ENCODE peak calls at places on chromosomes 11 and 22, in nine cellular contexts. O, A, S, X, U, J, W, T and E are unnamed samples. For H3K4me1, the result is how much of the 10 kb centered on the place peaks cover.

GRCh38 chr11:64379817-64380709 is 21.1 kb downstream of the RPS6KA4 start:
- DNase-seq in O (no peak), A (no peak), S (no peak), X (no peak), U (no peak), J (no peak), W (no peak), T (no peak), E (no peak)

GRCh38 chr11:101129203-101129943 is at the start of gene PGR:
- DNase-seq in O (no peak), A (peak), S (no peak), X (peak), U (peak), J (no peak), W (peak), T (peak), E (peak)

GRCh38 chr11:91984033-91984568 is 240.5 kb upstream of the FAT3 start:
- DNase-seq in O (no peak), A (no peak), S (no peak), X (no peak), U (no peak), J (no peak), W (no peak), T (no peak), E (no peak)

GRCh38 chr11:514606-515005 is 7.6 kb upstream of the RNH1 start:
- DNase-seq in O (no peak), A (no peak), S (no peak), X (no peak), U (no peak), J (no peak), W (no peak), T (no peak), E (no peak)

GRCh38 chr22:22037740-22038139 is 55.2 kb upstream of the TOP3B start:
- DNase-seq in O (no peak), A (no peak), S (no peak), X (peak), U (no peak), J (peak), W (no peak), T (no peak), E (no peak)

GRCh38 chr11:88421530-88421929 is 84.0 kb upstream of the CTSC start:
- DNase-seq in O (no peak), A (no peak), S (peak), X (no peak), U (no peak), J (peak), W (no peak), T (no peak), E (no peak)

GRCh38 chr11:117387992-117388765 is 60.5 kb downstream of the CEP164 start:
- DNase-seq in O (no peak), A (no peak), S (no peak), X (no peak), U (no peak), J (peak), W (no peak), T (no peak), E (no peak)

GRCh38 chr11:126313826-126314225 is 10.0 kb downstream of the DCPS start:
- DNase-seq in O (no peak), A (no peak), S (no peak), X (no peak), U (no peak), J (no peak), W (no peak), T (no peak), E (no peak)

GRCh38 chr11:130691581-130691980 is 224.7 kb downstream of the SNX19 start:
- DNase-seq in O (no peak), A (no peak), S (no peak), X (no peak), U (no peak), J (no peak), W (no peak), T (no peak), E (no peak)

GRCh38 chr22:21672107-21672629 is 6.4 kb downstream of the PPIL2 start:
- DNase-seq in O (no peak), A (no peak), S (no peak), X (no peak), U (no peak), J (no peak), W (no peak), T (no peak), E (no peak)

GRCh38 chr11:71164621-71165020 is 87.8 kb downstream of the SHANK2 start:
- DNase-seq in O (no peak), A (no peak), S (peak), X (no peak), U (no peak), J (no peak), W (no peak), T (no peak), E (no peak)

GRCh38 chr11:6655790-6656580 is at the start of gene DCHS1:
- DNase-seq in O (no peak), A (no peak), S (no peak), X (no peak), U (no peak), J (no peak), W (no peak), T (peak), E (no peak)

GRCh38 chr22:37033605-37034430 is 14.3 kb downstream of the MPST start:
- DNase-seq in O (no peak), A (no peak), S (no peak), X (no peak), U (no peak), J (no peak), W (no peak), T (peak), E (no peak)

GRCh38 chr11:19237813-19238212 is 2.9 kb downstream of the E2F8 start:
- DNase-seq in O (no peak), A (no peak), S (no peak), X (no peak), U (no peak), J (no peak), W (no peak), T (peak), E (no peak)

GRCh38 chr11:116504541-116505149 is 268.1 kb downstream of the BUD13 start:
- DNase-seq in O (no peak), A (no peak), S (no peak), X (no peak), U (no peak), J (no peak), W (no peak), T (no peak), E (no peak)

GRCh38 chr11:125414121-125414520 is 81.9 kb downstream of the FEZ1 start:
- DNase-seq in O (no peak), A (no peak), S (no peak), X (no peak), U (no peak), J (no peak), W (no peak), T (no peak), E (peak)

GRCh38 chr11:57349491-57350274 is 11.5 kb downstream of the P2RX3 start:
- DNase-seq in O (peak), A (no peak), S (peak), X (peak), U (peak), J (peak), W (peak), T (peak), E (peak)

GRCh38 chr22:21446128-21446826 is 20.9 kb upstream of the TMEM191C start:
- DNase-seq in O (no peak), A (no peak), S (no peak), X (no peak), U (no peak), J (no peak), W (peak), T (no peak), E (no peak)

GRCh38 chr22:24455039-24455438 is 27.6 kb downstream of the ADORA2A start:
- DNase-seq in O (no peak), A (no peak), S (no peak), X (no peak), U (peak), J (no peak), W (no peak), T (no peak), E (no peak)

GRCh38 chr11:27757953-27758352 is 57.7 kb upstream of the BDNF start:
- DNase-seq in O (no peak), A (no peak), S (no peak), X (no peak), U (no peak), J (peak), W (no peak), T (no peak), E (no peak)

GRCh38 chr11:128336203-128336602 is 251.2 kb downstream of the ETS1 start:
- DNase-seq in O (no peak), A (no peak), S (peak), X (no peak), U (peak), J (peak), W (peak), T (peak), E (peak)

GRCh38 chr11:18972336-18972735 is 33.1 kb upstream of the MRGPRX1 start:
- DNase-seq in O (no peak), A (no peak), S (no peak), X (no peak), U (no peak), J (no peak), W (no peak), T (no peak), E (no peak)

GRCh38 chr11:68832476-68833176 is 9.1 kb downstream of the CPT1A start:
- DNase-seq in O (no peak), A (no peak), S (no peak), X (no peak), U (no peak), J (no peak), W (no peak), T (peak), E (no peak)

GRCh38 chr11:110565690-110566336 is 136.1 kb downstream of the FDX1 start:
- DNase-seq in O (no peak), A (no peak), S (peak), X (no peak), U (no peak), J (no peak), W (peak), T (no peak), E (no peak)

GRCh38 chr11:106012744-106013143 is 9.3 kb downstream of the MSANTD4 start:
- DNase-seq in O (no peak), A (no peak), S (no peak), X (no peak), U (no peak), J (peak), W (no peak), T (no peak), E (no peak)

GRCh38 chr22:48494256-48494967 is 1333.3 kb downstream of the BRD1 start:
- DNase-seq in O (no peak), A (no peak), S (no peak), X (no peak), U (no peak), J (no peak), W (peak), T (no peak), E (no peak)

GRCh38 chr11:8098361-8098760 is 17.4 kb downstream of the TUB start:
- DNase-seq in O (no peak), A (no peak), S (no peak), X (no peak), U (no peak), J (peak), W (no peak), T (no peak), E (no peak)

GRCh38 chr11:128848815-128849455 is 18.2 kb downstream of the KCNJ1 start:
- DNase-seq in O (peak), A (no peak), S (no peak), X (peak), U (peak), J (peak), W (peak), T (peak), E (no peak)

GRCh38 chr22:49491726-49492125 is 335.9 kb downstream of the BRD1 start:
- DNase-seq in O (no peak), A (no peak), S (no peak), X (no peak), U (no peak), J (no peak), W (no peak), T (no peak), E (no peak)

GRCh38 chr11:11963842-11964773 is 44.3 kb downstream of the DKK3 start:
- DNase-seq in O (no peak), A (no peak), S (no peak), X (no peak), U (peak), J (no peak), W (no peak), T (no peak), E (no peak)

GRCh38 chr11:68127791-68128681 is 6.8 kb upstream of the CHKA start:
- DNase-seq in O (no peak), A (no peak), S (peak), X (peak), U (peak), J (peak), W (peak), T (peak), E (peak)

GRCh38 chr11:93131709-93132108 is 66.1 kb downstream of the SLC36A4 start:
- DNase-seq in O (no peak), A (no peak), S (no peak), X (no peak), U (no peak), J (no peak), W (no peak), T (no peak), E (no peak)

GRCh38 chr11:34650528-34650927 is 29.6 kb downstream of the EHF start:
- DNase-seq in O (peak), A (no peak), S (peak), X (no peak), U (no peak), J (peak), W (no peak), T (no peak), E (no peak)
- H3K4me1 ChIP-seq in O (under half), A (under half), S (under half), X (under half), U (under half), J (under half), W (under half), T (half or more), E (under half)

GRCh38 chr11:102840018-102840417 is 3.4 kb downstream of the MMP3 start:
- DNase-seq in O (no peak), A (no peak), S (no peak), X (no peak), U (no peak), J (no peak), W (no peak), T (no peak), E (no peak)
- H3K27ac ChIP-seq in O (no peak), A (no peak), S (no peak), X (no peak), U (no peak), J (no peak), W (no peak), T (no peak), E (no peak)

GRCh38 chr22:40487663-40488249 is 117.4 kb downstream of the SGSM3 start:
- DNase-seq in O (no peak), A (no peak), S (no peak), X (no peak), U (no peak), J (peak), W (no peak), T (no peak), E (no peak)
- H3K4me1 ChIP-seq in O (under half), A (under half), S (under half), X (under half), U (half or more), J (under half), W (half or more), T (under half), E (under half)

DNA sequence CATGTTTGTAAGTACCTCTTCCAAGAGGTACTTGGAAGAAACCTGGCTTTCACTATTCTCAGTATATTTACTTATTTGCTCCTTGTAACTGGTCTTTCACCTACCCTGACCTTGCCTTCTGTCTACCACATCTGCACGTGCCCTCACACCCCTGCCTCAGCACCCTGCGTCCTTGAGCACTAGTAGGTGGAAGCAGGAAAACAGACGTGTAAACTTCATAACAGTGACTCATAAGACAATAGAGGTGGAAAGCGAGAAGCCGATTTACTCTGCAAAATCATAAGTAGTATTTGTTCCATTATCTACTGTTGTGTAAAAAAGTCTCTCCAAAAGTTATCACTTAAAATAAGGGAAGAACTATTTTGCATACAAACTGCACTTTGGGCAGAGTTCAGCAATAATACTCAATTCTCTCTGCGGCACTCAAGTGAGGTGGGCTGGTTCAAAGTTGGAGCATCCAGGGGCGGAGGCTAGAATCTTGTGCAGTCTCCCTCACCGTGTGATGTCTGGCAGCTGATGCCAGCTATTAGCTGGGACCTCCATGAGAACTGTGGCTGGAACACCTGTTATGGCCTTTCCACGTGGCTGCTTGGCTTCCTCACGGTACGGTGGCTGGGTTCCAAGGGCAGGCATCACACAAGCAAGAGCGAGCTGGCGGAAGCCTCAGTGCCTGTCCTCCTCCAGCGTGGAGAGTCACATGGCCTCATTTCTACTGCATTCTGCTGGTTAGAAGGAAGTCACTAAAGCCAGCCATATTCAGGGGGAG is 30.4 kb downstream of the PACS1 start:
- DNase-seq in O (peak), A (no peak), S (peak), X (no peak), U (peak), J (no peak), W (peak), T (peak), E (peak)
- H3K27ac ChIP-seq in O (peak), A (no peak), S (no peak), X (no peak), U (peak), J (no peak), W (peak), T (peak), E (no peak)

GRCh38 chr11:61148016-61148640 is 13.1 kb downstream of the VPS37C start:
- DNase-seq in O (no peak), A (no peak), S (no peak), X (no peak), U (no peak), J (no peak), W (peak), T (no peak), E (no peak)
- H3K4me1 ChIP-seq in O (under half), A (half or more), S (under half), X (under half), U (under half), J (under half), W (half or more), T (half or more), E (under half)

DNA sequence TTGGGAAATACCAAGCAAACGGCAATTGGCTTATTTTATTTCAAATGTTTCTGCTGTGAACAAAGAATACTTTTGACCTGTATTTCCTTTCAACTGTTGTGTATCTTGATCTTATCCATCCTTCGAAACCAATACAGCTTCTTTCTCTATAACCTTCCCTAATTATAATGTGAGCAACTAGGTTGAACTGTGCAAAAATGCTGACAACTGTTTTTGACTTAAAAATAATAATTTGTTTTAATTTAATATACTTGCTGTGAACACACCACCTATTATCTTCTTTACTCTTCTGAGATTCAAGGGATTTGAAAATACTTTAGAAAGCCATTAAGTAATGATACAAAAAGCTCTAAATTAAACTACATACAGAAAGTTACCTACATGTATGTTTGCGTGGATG is 682.5 kb upstream of the CCDC179 start:
- DNase-seq in O (no peak), A (no peak), S (no peak), X (no peak), U (no peak), J (no peak), W (no peak), T (no peak), E (no peak)
- H3K27ac ChIP-seq in O (no peak), A (no peak), S (no peak), X (no peak), U (no peak), J (no peak), W (no peak), T (no peak), E (no peak)